ENCODE peak calls at places on chromosomes 2 and 18, in seven cellular contexts. R, V, Y, G, A, P and Z are unnamed samples.

GRCh38 chr18:63757541-63757940 is 17.7 kb upstream of the SERPINB7 start:
- DNase-seq in R (no peak), V (no peak), Y (no peak), G (no peak), A (no peak), P (no peak), Z (no peak)

GRCh38 chr2:231308631-231309414 is 86.7 kb upstream of the B3GNT7 start:
- DNase-seq in R (no peak), V (no peak), Y (no peak), G (no peak), A (no peak), P (no peak), Z (no peak)

GRCh38 chr2:130807659-130808385 is 28.9 kb upstream of the ARHGEF4 start:
- DNase-seq in R (no peak), V (no peak), Y (no peak), G (no peak), A (no peak), P (no peak), Z (no peak)

GRCh38 chr2:179824961-179825360 is 36.5 kb downstream of the ZNF385B start:
- DNase-seq in R (no peak), V (no peak), Y (no peak), G (no peak), A (no peak), P (peak; percentile 17), Z (no peak)

GRCh38 chr2:95297088-95297487 is at the start of gene KCNIP3:
- DNase-seq in R (no peak), V (no peak), Y (no peak), G (peak; percentile 72), A (no peak), P (peak; percentile 69), Z (peak; percentile 37)

GRCh38 chr18:5662586-5663090 is 118.8 kb upstream of the EPB41L3 start:
- DNase-seq in R (no peak), V (no peak), Y (no peak), G (no peak), A (no peak), P (no peak), Z (no peak)

GRCh38 chr2:222256250-222256649 is 42.5 kb downstream of the PAX3 start:
- DNase-seq in R (no peak), V (no peak), Y (no peak), G (no peak), A (no peak), P (no peak), Z (no peak)

GRCh38 chr2:161283926-161284325 is 24.3 kb upstream of the PSMD14 start:
- DNase-seq in R (no peak), V (no peak), Y (no peak), G (no peak), A (no peak), P (no peak), Z (no peak)

GRCh38 chr18:33201509-33201926 is 239.0 kb downstream of the CCDC178 start:
- DNase-seq in R (no peak), V (peak; percentile 61), Y (no peak), G (no peak), A (no peak), P (peak; percentile 25), Z (peak; percentile 41)

GRCh38 chr2:69183659-69184058 is 170.7 kb downstream of the ANTXR1 start:
- DNase-seq in R (no peak), V (no peak), Y (no peak), G (no peak), A (no peak), P (no peak), Z (no peak)

GRCh38 chr2:129782618-129782960 is 196.9 kb upstream of the RAB6C start:
- DNase-seq in R (no peak), V (no peak), Y (no peak), G (no peak), A (no peak), P (no peak), Z (no peak)

GRCh38 chr2:10162586-10163497 is 40.3 kb downstream of the RRM2 start:
- DNase-seq in R (no peak), V (peak; percentile 23), Y (no peak), G (no peak), A (no peak), P (peak; percentile 65), Z (peak; percentile 35)

GRCh38 chr2:24930768-24931167 is 10.7 kb upstream of the ADCY3 start:
- DNase-seq in R (no peak), V (no peak), Y (no peak), G (no peak), A (no peak), P (no peak), Z (no peak)

GRCh38 chr2:24768013-24768412 is 25.2 kb downstream of the PTRHD1 start:
- DNase-seq in R (no peak), V (no peak), Y (no peak), G (no peak), A (no peak), P (no peak), Z (no peak)

GRCh38 chr2:1826188-1826905 is 82.0 kb upstream of the PXDN start:
- DNase-seq in R (no peak), V (no peak), Y (no peak), G (no peak), A (no peak), P (no peak), Z (no peak)

GRCh38 chr18:58584219-58585127 is 44.4 kb downstream of the ALPK2 start:
- DNase-seq in R (no peak), V (no peak), Y (no peak), G (no peak), A (no peak), P (no peak), Z (no peak)
- TF ChIP-seq CTCF in R (no peak), V (no peak), Y (no peak), G (no peak), A (no peak), P (no peak), Z (no peak)

GRCh38 chr18:49162226-49162848 is 211.6 kb upstream of the SMAD7 start:
- DNase-seq in R (no peak), V (no peak), Y (no peak), G (no peak), A (no peak), P (no peak), Z (no peak)
- TF ChIP-seq CTCF in R (no peak), V (no peak), Y (no peak), G (no peak), A (no peak), P (no peak), Z (no peak)

GRCh38 chr2:207896525-207897295 is 127.0 kb upstream of the FZD5 start:
- DNase-seq in R (no peak), V (peak; percentile 17), Y (no peak), G (no peak), A (no peak), P (peak; percentile 44), Z (no peak)
- TF ChIP-seq CTCF in R (no peak), V (no peak), Y (no peak), G (no peak), A (no peak), P (peak; percentile 59), Z (no peak)

DNA sequence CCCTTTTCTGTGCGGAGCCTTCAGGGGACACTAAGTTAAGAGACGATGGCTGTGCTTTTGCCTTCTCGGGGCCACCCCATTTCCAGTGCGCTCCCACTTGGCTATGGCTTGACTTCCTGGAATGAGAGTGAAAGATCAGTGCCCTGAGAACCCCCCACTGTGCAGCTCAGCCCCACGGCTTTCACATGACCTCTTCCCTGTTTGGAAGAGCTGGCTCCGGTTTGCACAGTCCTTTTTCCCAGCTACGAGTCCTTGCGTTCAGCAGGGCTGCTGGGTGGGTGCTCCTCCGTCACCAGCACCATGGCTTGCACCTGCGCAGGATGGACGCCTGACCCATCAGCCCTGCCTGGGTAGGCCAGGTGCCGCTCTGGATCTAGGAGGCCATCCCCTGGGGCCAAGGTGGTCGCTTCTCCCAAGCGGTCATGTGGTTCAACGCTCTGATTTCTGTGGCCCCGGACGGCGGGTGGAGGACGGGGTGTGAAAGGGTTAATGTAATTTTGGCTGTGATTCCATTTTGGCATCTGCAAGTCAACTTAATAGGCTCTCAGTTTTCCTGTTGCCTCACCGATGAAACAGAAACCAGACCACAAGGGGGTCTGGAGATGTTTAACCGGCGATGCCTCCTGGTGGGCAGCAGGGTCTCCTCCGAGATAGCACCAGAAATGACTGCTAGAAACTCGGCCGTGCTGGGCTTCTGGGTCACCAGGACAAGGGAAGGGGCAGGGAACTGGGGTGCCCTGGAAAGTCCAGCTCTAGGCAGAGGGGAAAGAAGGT is 113.1 kb upstream of the HAAO start:
- DNase-seq in R (no peak), V (no peak), Y (peak; percentile 44), G (no peak), A (no peak), P (peak; percentile 21), Z (no peak)
- TF ChIP-seq CTCF in R (peak; percentile 32), V (no peak), Y (peak; percentile 25), G (no peak), A (peak; percentile 43), P (peak; percentile 14), Z (no peak)